ENCODE peak calls at places on chromosome 15, in nine cellular contexts. S is A549, B is tibial nerve, F is transverse colon, R is IMR-90, E is vagina, D is H54, W is uterus, G is ovary. I is an unnamed sample.

GRCh38 chr15:85785887-85786777 is 8.6 kb downstream of the KLHL25 start:
- DNase-seq in S (peak; percentile 83), F (peak; percentile 66), D (peak; percentile 71), G (no peak), R (peak; percentile 58), E (no peak), B (no peak), W (no peak), I (no peak)

GRCh38 chr15:56042523-56042922 is 49.1 kb upstream of the NEDD4 start:
- DNase-seq in F (no peak), D (no peak), G (no peak), W (no peak), S (no peak), R (no peak), B (no peak), E (no peak), I (no peak)

GRCh38 chr15:37246065-37246464 is 145.7 kb upstream of the MEIS2 start:
- DNase-seq in F (no peak), R (no peak), E (no peak), W (no peak), B (no peak), G (no peak), S (no peak), D (no peak), I (no peak)

GRCh38 chr15:29857196-29857595 is 34.9 kb upstream of the TJP1 start:
- DNase-seq in F (no peak), D (no peak), G (no peak), E (no peak), B (no peak), S (no peak), R (peak; percentile 42), W (no peak), I (no peak)

GRCh38 chr15:77898811-77899730 is 178.4 kb downstream of the TBC1D2B start:
- DNase-seq in W (no peak), S (no peak), E (no peak), D (no peak), B (no peak), F (no peak), R (no peak), G (no peak), I (no peak)

GRCh38 chr15:88060383-88060782 is 196.2 kb downstream of the NTRK3 start:
- DNase-seq in F (no peak), B (no peak), E (no peak), R (no peak), S (no peak), W (no peak), G (no peak), D (no peak), I (no peak)

GRCh38 chr15:69586721-69587120 is 134.1 kb downstream of the RPLP1 start:
- DNase-seq in S (no peak), R (no peak), E (no peak), F (no peak), B (no peak), W (no peak), D (no peak), G (no peak), I (no peak)

GRCh38 chr15:31977812-31978662 is 52.3 kb upstream of the CHRNA7 start:
- DNase-seq in E (no peak), F (peak; percentile 69), W (peak; percentile 20), R (peak; percentile 14), G (peak; percentile 47), B (no peak), S (peak; percentile 62), D (peak; percentile 45), I (peak; percentile 73)

GRCh38 chr15:84911879-84912660 is 27.6 kb downstream of the SLC28A1 start:
- DNase-seq in D (peak; percentile 71), E (peak; percentile 99), F (peak; percentile 61), S (peak; percentile 89), W (peak; percentile 97), G (peak; percentile 90), R (peak; percentile 99), B (peak; percentile 78), I (peak; percentile 83)

GRCh38 chr15:36844453-36845094 is 255.8 kb downstream of the MEIS2 start:
- DNase-seq in R (peak; percentile 69), E (no peak), W (no peak), G (no peak), S (no peak), B (no peak), D (no peak), F (no peak), I (no peak)

GRCh38 chr15:98649621-98649995 is 1.3 kb downstream of the IGF1R start:
- DNase-seq in G (peak; percentile 63), R (no peak), D (no peak), W (peak; percentile 31), S (peak; percentile 49), E (no peak), B (no peak), F (peak; percentile 52), I (peak; percentile 53)

GRCh38 chr15:45812200-45812599 is 177.4 kb downstream of the SQOR start:
- DNase-seq in E (no peak), D (no peak), B (no peak), F (no peak), W (no peak), S (no peak), R (no peak), G (no peak), I (no peak)

GRCh38 chr15:47582283-47582682 is 135.0 kb upstream of the SEMA6D start:
- DNase-seq in W (no peak), S (no peak), D (no peak), E (no peak), B (no peak), F (no peak), R (no peak), G (no peak), I (no peak)

GRCh38 chr15:68524753-68525584 is 53.8 kb upstream of the CORO2B start:
- DNase-seq in W (peak; percentile 77), S (no peak), F (no peak), E (peak; percentile 87), D (no peak), B (no peak), R (peak; percentile 87), G (no peak), I (no peak)

GRCh38 chr15:89101302-89102191 is 13.3 kb downstream of the ABHD2 start:
- DNase-seq in S (peak; percentile 97), D (peak; percentile 45), F (peak; percentile 60), E (peak; percentile 96), G (peak; percentile 77), R (peak; percentile 100), B (peak; percentile 62), W (peak; percentile 91), I (peak; percentile 68)

GRCh38 chr15:73686781-73687256 is 2.6 kb downstream of the CD276 start:
- DNase-seq in E (peak; percentile 87), F (no peak), S (peak; percentile 19), G (no peak), W (no peak), D (peak; percentile 76), R (peak; percentile 97), B (no peak), I (no peak)

GRCh38 chr15:76201536-76202255 is 109.6 kb downstream of the ETFA start:
- DNase-seq in D (no peak), W (peak; percentile 12), B (no peak), S (no peak), R (no peak), F (no peak), E (no peak), G (no peak), I (no peak)
- TF ChIP-seq POLR2A in D (no peak), W (no peak), B (no peak), S (no peak), R (no peak), F (no peak), E (no peak), G (no peak), I (no peak)

GRCh38 chr15:90914240-90915080 is 11.4 kb downstream of the MAN2A2 start:
- DNase-seq in B (no peak), S (no peak), F (no peak), G (no peak), E (no peak), R (no peak), W (no peak), D (no peak), I (no peak)
- TF ChIP-seq POLR2A in B (no peak), S (no peak), F (no peak), G (no peak), E (no peak), R (no peak), W (no peak), D (no peak), I (no peak)

GRCh38 chr15:27342991-27343390 is 372.0 kb downstream of the GABRG3 start:
- DNase-seq in F (no peak), D (no peak), E (no peak), R (no peak), B (no peak), S (no peak), G (no peak), W (no peak), I (no peak)
- TF ChIP-seq POLR2A in F (no peak), D (no peak), E (no peak), R (no peak), B (no peak), S (no peak), G (no peak), W (no peak), I (no peak)

GRCh38 chr15:58506787-58507671 is 75.2 kb downstream of the LIPC start:
- DNase-seq in G (no peak), F (no peak), D (no peak), S (no peak), B (no peak), R (no peak), E (no peak), W (no peak), I (no peak)
- TF ChIP-seq POLR2A in G (no peak), F (no peak), D (no peak), S (no peak), B (no peak), R (no peak), E (no peak), W (no peak), I (no peak)

DNA sequence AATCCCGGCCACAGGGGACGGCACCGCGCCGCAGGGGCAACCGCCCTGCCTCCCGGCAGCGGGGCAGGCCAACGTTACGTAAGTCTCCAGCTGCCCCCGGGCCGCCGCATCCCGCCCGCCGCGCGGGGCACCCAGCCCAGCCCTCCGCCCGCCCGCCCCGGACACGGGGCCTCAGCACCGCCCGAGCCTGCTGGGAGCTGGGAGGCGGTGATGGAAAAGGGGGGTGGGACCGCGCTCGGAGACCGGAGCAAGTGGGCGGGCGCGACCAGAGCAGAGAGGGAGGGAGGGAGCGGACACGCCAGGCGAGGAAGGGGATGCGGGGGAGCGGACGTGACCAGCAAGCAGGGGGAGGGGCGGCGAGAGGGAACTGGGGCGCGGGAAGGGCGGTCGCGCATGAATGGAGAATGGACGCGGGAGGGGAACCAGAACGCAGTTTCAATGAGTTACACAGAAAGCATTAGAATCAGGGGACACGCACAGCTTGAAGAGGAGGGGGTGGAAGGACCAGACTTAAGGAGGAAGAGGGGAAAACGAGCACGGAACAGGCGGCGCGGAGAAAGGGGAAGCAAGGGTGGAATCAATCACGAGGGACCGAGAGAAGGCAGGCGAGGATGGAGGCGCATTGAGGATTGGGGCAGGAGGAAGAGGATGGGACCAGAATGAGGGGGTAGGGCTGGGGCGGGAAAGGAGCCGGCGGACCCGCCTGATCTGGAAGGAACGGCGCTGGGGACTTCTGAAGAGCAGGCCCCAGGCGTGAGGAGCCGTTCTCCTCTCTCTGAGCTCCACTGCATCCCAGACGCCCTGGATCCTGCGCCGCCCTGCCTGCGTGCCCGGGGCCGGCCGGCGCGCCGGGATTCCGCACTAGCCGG is 559 bp downstream of the PKM start:
- DNase-seq in W (peak; percentile 94), G (peak; percentile 95), E (peak; percentile 94), D (no peak), R (peak; percentile 91), S (peak; percentile 74), B (peak; percentile 77), F (peak; percentile 87), I (peak; percentile 84)
- TF ChIP-seq POLR2A in W (peak; percentile 81), G (peak; percentile 61), E (peak; percentile 76), D (peak; percentile 45), R (peak; percentile 44), S (peak; percentile 70), B (peak; percentile 73), F (no peak), I (peak; percentile 42)